ENCODE peak calls at places on chromosomes 3 and 15, in four cellular contexts. L, V, X and P are unnamed samples.

GRCh38 chr15:90004252-90004651 is 3.1 kb downstream of the ZNF710 start:
- DNase-seq in L (no peak), X (no peak), V (no peak), P (no peak)

GRCh38 chr15:59685737-59686297 is 3.3 kb downstream of the BNIP2 start:
- DNase-seq in X (peak), V (no peak), L (no peak), P (no peak)

GRCh38 chr3:4976109-4976508 is 3.1 kb upstream of the BHLHE40 start:
- DNase-seq in V (peak), X (peak), L (peak), P (peak)

GRCh38 chr3:17491601-17492000 is 250.8 kb downstream of the TBC1D5 start:
- DNase-seq in X (no peak), L (no peak), V (no peak), P (no peak)

GRCh38 chr3:62415312-62415791 is 42.0 kb upstream of the FEZF2 start:
- DNase-seq in L (peak), V (no peak), X (no peak), P (peak)

GRCh38 chr3:183991403-183991802 is 26.3 kb downstream of the ABCC5 start:
- DNase-seq in V (peak), X (no peak), L (no peak), P (no peak)

GRCh38 chr3:112333002-112333385 is at the start of gene CD200:
- DNase-seq in V (no peak), X (no peak), L (peak), P (no peak)

GRCh38 chr3:69784854-69785523 is 45.7 kb downstream of the MITF start:
- DNase-seq in V (no peak), X (peak), L (no peak), P (peak)

GRCh38 chr3:96449341-96449740 is 365.1 kb upstream of the EPHA6 start:
- DNase-seq in L (no peak), X (no peak), V (no peak), P (no peak)

DNA sequence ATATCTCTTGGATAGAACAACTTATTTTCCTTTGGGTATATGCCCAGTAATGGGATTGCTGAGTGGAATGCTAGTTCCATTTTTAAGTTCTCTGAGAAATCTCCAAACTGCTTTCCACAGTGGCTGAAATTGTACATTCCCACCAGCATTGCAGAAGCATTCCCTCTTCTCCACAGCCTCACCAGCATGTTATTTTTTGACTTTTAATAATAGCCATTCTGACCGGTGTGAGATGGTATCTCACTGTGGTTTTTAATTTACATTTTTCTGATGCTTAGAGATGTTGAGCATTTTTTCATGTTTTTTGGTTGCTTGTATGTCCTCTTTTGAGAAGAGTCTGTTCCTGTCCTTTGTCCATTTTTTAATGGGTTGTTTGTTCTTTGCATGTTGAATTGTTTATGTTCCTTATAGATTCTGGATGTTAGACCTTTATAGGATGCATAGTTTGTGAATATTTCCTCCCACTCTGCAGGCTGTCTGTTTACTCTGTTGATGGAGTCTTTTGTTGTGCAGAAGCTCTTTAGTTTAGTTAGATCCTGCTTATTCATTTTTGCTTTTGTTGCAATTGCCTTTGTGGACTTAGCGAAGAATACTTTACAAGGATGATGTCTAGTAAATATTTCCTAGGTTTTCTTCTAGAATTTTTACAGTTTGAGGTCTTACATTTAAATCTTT is 82.7 kb upstream of the NR2F2 start:
- DNase-seq in V (no peak), L (no peak), X (no peak), P (no peak)
- TF ChIP-seq ELF4 in V (no peak), L (no peak), X (no peak), P (no peak)

GRCh38 chr15:88835646-88836045 is 32.4 kb downstream of the ACAN start:
- DNase-seq in X (no peak), V (no peak), L (no peak), P (no peak)
- TF ChIP-seq SP1 in X (no peak), V (no peak), L (no peak), P (no peak)

DNA sequence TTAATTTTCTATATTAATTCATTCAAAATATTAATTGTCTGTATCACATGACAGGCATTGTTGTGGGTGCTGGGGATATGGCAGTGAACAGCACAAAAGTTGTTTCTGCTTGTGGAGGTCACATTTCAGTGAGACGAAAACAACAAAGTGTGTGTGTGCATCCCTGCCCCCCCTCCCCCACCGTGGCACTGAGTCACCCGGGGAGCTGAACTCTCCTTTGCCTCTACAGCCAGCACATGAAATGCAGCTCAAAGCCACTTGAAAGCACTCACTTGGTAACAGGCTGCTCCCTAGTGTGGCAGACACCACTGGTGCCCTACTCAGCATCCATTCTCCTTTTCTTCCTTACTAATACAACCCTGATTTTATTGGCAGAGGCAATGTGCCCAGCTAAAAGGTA is 16.9 kb upstream of the SCAMP5 start:
- DNase-seq in V (no peak), L (no peak), X (no peak), P (no peak)
- TF ChIP-seq ELF4 in V (no peak), L (no peak), X (no peak), P (no peak)

GRCh38 chr3:129305592-129306091 is 27.0 kb downstream of the HMCES start:
- DNase-seq in L (peak), X (peak), V (no peak), P (no peak)
- TF ChIP-seq SP1 in L (peak), X (no peak), V (no peak), P (no peak)